ENCODE peak calls at places on chromosome 19, in five cellular contexts. J is WTC11, T is K562, Q is HepG2, S is H1. K is an unnamed sample.
A peak's percentile ranks its signal among the peaks of the same experiment; 100 is the strongest.

GRCh38 chr19:4694211-4694987 is 24.3 kb upstream of the MYDGF start:
- DNase-seq in J (no peak), Q (no peak), S (no peak), T (peak; percentile 54), K (peak; percentile 93)

GRCh38 chr19:33459691-33460090 is 61.9 kb downstream of the PEPD start:
- DNase-seq in J (no peak), Q (no peak), S (no peak), T (no peak), K (no peak)

GRCh38 chr19:27793128-27793643 is 1419.8 kb downstream of the UQCRFS1 start:
- DNase-seq in Q (peak; percentile 87), T (peak; percentile 77), J (peak; percentile 67), S (peak; percentile 83), K (peak; percentile 90)

GRCh38 chr19:44647144-44647543 is 3.4 kb downstream of the PVR start:
- DNase-seq in Q (no peak), J (no peak), S (no peak), T (no peak), K (no peak)

GRCh38 chr19:20247016-20247683 is 80.1 kb downstream of the ZNF486 start:
- DNase-seq in S (no peak), J (peak; percentile 69), Q (no peak), T (no peak), K (no peak)

GRCh38 chr19:33640773-33641172 is 19.0 kb downstream of the CHST8 start:
- DNase-seq in Q (no peak), J (no peak), T (no peak), S (no peak), K (no peak)

GRCh38 chr19:57887195-57887941 is 1.5 kb downstream of the ZNF814 start:
- DNase-seq in S (peak; percentile 50), Q (no peak), J (peak; percentile 44), T (no peak), K (no peak)

GRCh38 chr19:47433121-47433520 is 13.8 kb upstream of the MEIS3 start:
- DNase-seq in T (no peak), J (no peak), S (no peak), Q (no peak), K (no peak)

GRCh38 chr19:45457776-45458175 is 10.0 kb upstream of the FOSB start:
- DNase-seq in T (no peak), J (no peak), Q (no peak), S (no peak), K (no peak)

GRCh38 chr19:36931684-36932083 is 15.6 kb downstream of the ZNF568 start:
- DNase-seq in S (no peak), Q (no peak), T (no peak), J (no peak), K (no peak)

GRCh38 chr19:16628984-16629691 is 1.1 kb upstream of the MED26 start:
- DNase-seq in J (no peak), Q (no peak), S (no peak), T (no peak), K (no peak)

GRCh38 chr19:49847731-49848696 is 2.9 kb upstream of the PTOV1 start:
- DNase-seq in T (peak; percentile 56), J (no peak), Q (no peak), S (no peak), K (peak; percentile 46)

GRCh38 chr19:33715462-33715861 is 81.2 kb upstream of the KCTD15 start:
- DNase-seq in J (no peak), S (no peak), T (no peak), Q (no peak), K (no peak)

DNA sequence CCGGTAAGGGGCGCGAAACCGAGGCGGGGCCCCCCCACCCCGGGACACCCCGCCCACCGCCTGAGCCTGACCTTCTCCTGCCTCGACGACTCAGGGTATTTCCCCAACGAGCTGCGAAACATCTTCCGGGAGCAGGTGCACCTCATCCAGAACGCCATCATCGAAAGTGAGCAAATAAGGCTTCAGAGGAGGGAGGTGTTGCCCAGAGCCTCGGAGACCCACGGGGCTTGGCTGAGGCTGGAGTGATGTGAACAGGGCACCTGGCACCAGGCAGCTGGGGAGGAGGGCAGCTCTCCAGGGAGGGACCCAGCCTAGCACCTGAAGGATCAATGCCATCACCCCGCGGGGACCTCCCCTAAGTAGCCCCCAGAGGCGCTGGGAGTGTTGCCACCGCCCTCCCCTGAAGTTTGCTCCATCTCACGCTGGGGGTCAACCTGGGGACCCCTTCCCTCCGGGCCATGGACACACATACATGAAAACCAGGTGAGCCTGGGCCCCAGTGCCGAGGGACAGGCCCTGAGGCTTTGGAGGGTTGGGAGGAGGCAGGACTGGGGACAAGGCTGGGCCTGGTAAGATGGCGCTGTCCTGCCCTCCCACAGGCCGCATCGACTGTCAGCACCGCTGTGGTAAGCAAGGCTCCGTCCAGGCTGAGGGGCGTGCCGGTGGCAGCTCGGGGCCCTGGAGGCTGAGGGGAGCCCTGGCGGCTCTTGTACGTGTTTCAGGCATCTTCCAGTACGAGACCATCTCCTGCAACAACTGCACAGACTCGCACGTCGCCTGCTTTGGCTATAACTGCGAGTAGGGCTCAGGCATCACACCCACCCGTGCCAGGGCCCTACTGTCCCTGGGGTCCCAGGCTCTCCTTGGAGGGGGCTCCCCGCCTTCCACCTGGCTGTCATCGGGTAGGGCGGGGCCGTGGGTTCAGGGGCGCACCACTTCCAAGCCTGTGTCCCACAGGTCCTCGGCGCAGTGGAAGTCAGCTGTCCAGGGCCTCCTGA is 914 bp downstream of the IZUMO4 start:
- DNase-seq in T (no peak), Q (no peak), J (no peak), S (no peak), K (no peak)
- TF ChIP-seq ATF3 in T (no peak), Q (no peak), J (no peak), S (no peak), K (no peak)

DNA sequence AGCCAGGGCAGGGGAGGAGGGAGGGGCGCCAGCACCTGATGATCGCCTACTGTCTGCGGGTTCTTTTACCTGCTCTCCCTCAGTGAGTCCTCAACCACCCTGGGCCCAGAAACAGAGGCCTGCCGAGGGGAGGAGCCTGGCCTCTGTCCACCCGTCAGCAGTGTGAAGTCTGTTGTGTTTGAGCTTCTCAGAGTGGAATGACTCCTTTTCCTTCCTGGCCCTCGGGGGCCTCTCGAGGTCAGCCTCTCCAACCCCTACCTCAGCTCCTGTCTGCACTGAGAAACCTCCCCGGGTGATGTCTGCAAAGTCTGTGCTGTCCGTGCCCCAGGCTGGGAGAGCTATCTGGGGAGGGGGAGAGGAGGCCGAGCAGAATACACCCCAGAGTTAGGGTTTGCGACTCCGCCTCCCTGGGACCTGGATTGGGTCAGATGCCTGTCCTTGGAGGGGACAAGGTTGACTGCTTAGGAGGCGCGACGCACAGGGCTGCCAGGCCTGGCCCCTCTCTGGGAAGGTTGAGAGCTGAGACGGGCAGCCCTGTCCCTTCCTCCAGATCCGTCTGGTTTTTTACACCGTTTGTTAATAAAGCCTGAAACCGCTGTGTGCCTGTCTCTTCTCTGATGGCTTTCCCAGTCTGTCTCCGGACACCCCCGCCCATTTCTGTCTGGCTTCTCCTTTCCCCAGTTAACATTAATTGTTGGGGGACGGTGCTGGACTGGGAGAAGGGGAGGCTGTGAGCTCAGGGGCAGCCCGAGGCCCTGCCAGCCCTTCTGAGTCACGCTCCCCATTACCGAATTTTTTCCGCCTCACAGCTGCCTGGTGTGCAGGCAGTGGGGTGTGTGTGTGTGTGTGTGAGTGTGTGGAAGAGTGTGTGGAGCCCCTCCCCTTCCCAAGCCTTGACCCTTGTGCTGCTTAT is 1.0 kb upstream of the SSC5D start:
- DNase-seq in S (no peak), T (peak; percentile 32), Q (peak; percentile 23), J (no peak), K (no peak)
- TF ChIP-seq ATF3 in S (no peak), T (no peak), Q (no peak), J (no peak), K (no peak)

DNA sequence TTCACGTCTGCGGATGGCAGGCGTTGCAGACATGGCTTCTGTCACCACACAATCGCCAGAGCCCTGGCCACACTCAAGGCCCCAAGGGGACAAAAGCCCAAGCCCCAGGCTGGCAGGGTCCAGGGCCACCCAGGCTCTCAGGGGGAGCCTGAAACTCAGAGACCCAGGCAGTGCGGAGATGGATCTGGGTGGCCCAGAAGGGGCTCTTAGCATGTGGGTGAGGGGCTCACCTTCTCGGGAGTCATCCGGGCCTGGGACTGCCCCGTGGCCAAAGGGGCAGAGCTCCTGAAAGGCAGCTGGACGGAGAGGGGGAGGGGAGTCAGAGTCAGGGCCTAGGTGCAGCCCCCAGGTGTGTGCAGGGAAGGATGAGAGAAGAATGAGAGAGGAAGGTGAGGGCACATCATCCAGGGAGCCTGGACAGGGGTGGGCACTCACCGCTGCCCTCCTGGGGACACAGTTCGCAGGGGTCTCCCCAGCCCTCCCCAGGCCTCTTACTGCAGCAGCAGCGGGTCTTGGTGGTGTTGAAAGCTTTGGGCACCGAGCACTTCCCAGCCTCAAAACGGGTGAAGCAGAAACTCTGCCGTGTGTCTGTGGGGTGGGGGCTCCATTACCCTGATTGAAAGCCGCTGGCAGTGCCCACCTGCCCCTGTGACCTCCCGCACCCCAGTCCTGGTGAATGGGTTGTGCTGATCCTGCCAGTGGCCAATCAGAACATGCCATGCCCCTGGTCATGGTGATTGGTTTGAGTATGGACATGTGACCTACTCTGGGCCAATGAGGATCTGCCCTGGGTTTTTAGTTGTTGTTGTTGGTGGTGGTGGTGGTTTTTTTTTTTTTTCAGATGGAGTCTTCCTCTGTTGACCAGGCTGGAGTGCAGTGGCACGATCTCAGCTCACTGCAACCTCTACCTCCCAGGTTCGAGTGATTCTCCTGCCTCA is 37.4 kb downstream of the CCL25 start:
- DNase-seq in T (no peak), Q (no peak), S (no peak), J (no peak), K (no peak)
- TF ChIP-seq ATF3 in T (no peak), Q (no peak), S (no peak), J (no peak), K (no peak)

GRCh38 chr19:38559428-38560401 is 58.0 kb downstream of the MAP4K1 start:
- DNase-seq in J (no peak), S (no peak), Q (no peak), T (no peak), K (no peak)
- TF ChIP-seq ATF3 in J (no peak), S (no peak), Q (no peak), T (no peak), K (no peak)

GRCh38 chr19:1455002-1455335 is 5.0 kb downstream of the APC2 start:
- DNase-seq in Q (no peak), S (no peak), J (no peak), T (no peak), K (no peak)

GRCh38 chr19:1450735-1451669 is 1.1 kb downstream of the APC2 start:
- DNase-seq in J (no peak), T (no peak), Q (no peak), S (no peak), K (no peak)

GRCh38 chr19:1451916-1452801 is 2.2 kb downstream of the APC2 start:
- DNase-seq in J (peak; percentile 61), Q (no peak), T (no peak), S (no peak), K (no peak)

GRCh38 chr19:1453525-1454371 is 3.8 kb downstream of the APC2 start:
- DNase-seq in J (no peak), T (no peak), S (no peak), Q (no peak), K (no peak)

GRCh38 chr19:1452802-1453524 is 3.0 kb downstream of the APC2 start:
- DNase-seq in Q (no peak), T (no peak), S (no peak), J (no peak), K (no peak)
- TF ChIP-seq ATF3 in Q (no peak), T (no peak), S (no peak), J (no peak), K (no peak)